ENCODE peak calls at places on chromosomes 6 and 20, in five cellular contexts. One of them, this sample, is unnamed.

GRCh38 chr6:86031713-86032112 is 389.0 kb upstream of the SYNCRIP start:
- DNase-seq in GM12891: no peak
- DNase-seq in GM12892: no peak
- DNase-seq in transverse colon: no peak
- DNase-seq in HepG2: no peak
- DNase-seq in this sample: no peak

GRCh38 chr6:79742030-79742429 is 110.9 kb downstream of the SH3BGRL2 start:
- DNase-seq in transverse colon: no peak
- DNase-seq in HepG2: no peak
- DNase-seq in GM12891: no peak
- DNase-seq in GM12892: no peak
- DNase-seq in this sample: no peak

GRCh38 chr20:41218466-41218865 is 81.1 kb downstream of the PLCG1 start:
- DNase-seq in GM12892: no peak
- DNase-seq in HepG2: no peak
- DNase-seq in transverse colon: no peak
- DNase-seq in GM12891: no peak
- DNase-seq in this sample: no peak

GRCh38 chr6:16623733-16624132 is 137.5 kb downstream of the ATXN1 start:
- DNase-seq in GM12892: no peak
- DNase-seq in GM12891: no peak
- DNase-seq in transverse colon: no peak
- DNase-seq in HepG2: no peak
- DNase-seq in this sample: no peak

GRCh38 chr6:41200296-41200900 is 551 bp downstream of the TREML2 start:
- DNase-seq in GM12891: no peak
- DNase-seq in transverse colon: peak; percentile 29
- DNase-seq in HepG2: no peak
- DNase-seq in GM12892: no peak
- DNase-seq in this sample: peak; percentile 95

GRCh38 chr6:38337819-38338465 is 301.8 kb downstream of the BTBD9 start:
- DNase-seq in transverse colon: no peak
- DNase-seq in HepG2: peak; percentile 33
- DNase-seq in GM12891: no peak
- DNase-seq in GM12892: no peak
- DNase-seq in this sample: no peak

GRCh38 chr6:81766482-81767069 is 14.1 kb upstream of the TENT5A start:
- DNase-seq in transverse colon: no peak
- DNase-seq in HepG2: peak; percentile 78
- DNase-seq in GM12892: no peak
- DNase-seq in GM12891: no peak
- DNase-seq in this sample: no peak

GRCh38 chr20:46111028-46111835 is 6.9 kb upstream of the CD40 start:
- DNase-seq in transverse colon: peak; percentile 36
- DNase-seq in GM12892: no peak
- DNase-seq in HepG2: no peak
- DNase-seq in GM12891: no peak
- DNase-seq in this sample: peak; percentile 46

GRCh38 chr6:4360920-4361319 is 225.5 kb upstream of the ECI2 start:
- DNase-seq in GM12892: no peak
- DNase-seq in HepG2: no peak
- DNase-seq in GM12891: no peak
- DNase-seq in transverse colon: no peak
- DNase-seq in this sample: no peak

GRCh38 chr20:40931348-40932044 is 97.1 kb upstream of the TOP1 start:
- DNase-seq in GM12891: no peak
- DNase-seq in GM12892: no peak
- DNase-seq in transverse colon: no peak
- DNase-seq in HepG2: no peak
- DNase-seq in this sample: no peak

GRCh38 chr20:3543901-3544507 is 73.2 kb downstream of the ATRN start:
- DNase-seq in GM12891: no peak
- DNase-seq in HepG2: peak; percentile 78
- DNase-seq in GM12892: no peak
- DNase-seq in transverse colon: no peak
- DNase-seq in this sample: no peak

GRCh38 chr6:168962886-168963285 is 290.8 kb downstream of the THBS2 start:
- DNase-seq in GM12891: no peak
- DNase-seq in transverse colon: no peak
- DNase-seq in HepG2: no peak
- DNase-seq in GM12892: no peak
- DNase-seq in this sample: no peak

GRCh38 chr6:8499540-8499939 is 64.2 kb upstream of the SLC35B3 start:
- DNase-seq in HepG2: peak; percentile 10
- DNase-seq in transverse colon: no peak
- DNase-seq in GM12892: no peak
- DNase-seq in GM12891: no peak
- DNase-seq in this sample: no peak

GRCh38 chr20:1203630-1204029 is 376 bp downstream of the C20orf202 start:
- DNase-seq in GM12891: no peak
- DNase-seq in transverse colon: peak; percentile 34
- DNase-seq in HepG2: no peak
- DNase-seq in GM12892: no peak
- DNase-seq in this sample: no peak

GRCh38 chr20:46359233-46359751 is 47.1 kb downstream of the ELMO2 start:
- DNase-seq in transverse colon: no peak
- DNase-seq in GM12892: peak; percentile 58
- DNase-seq in GM12891: no peak
- DNase-seq in HepG2: no peak
- DNase-seq in this sample: no peak

GRCh38 chr6:44000164-44000842 is 126.9 kb downstream of the MRPL14 start:
- DNase-seq in transverse colon: peak; percentile 60
- DNase-seq in GM12892: peak; percentile 50
- DNase-seq in GM12891: no peak
- DNase-seq in HepG2: no peak
- DNase-seq in this sample: peak; percentile 54

GRCh38 chr6:139981810-139982550 is 607.5 kb upstream of the CITED2 start:
- DNase-seq in transverse colon: peak; percentile 20
- DNase-seq in GM12892: no peak
- DNase-seq in GM12891: no peak
- DNase-seq in HepG2: no peak
- DNase-seq in this sample: no peak

GRCh38 chr20:48891235-48892048 is 30.1 kb upstream of the ARFGEF2 start:
- DNase-seq in GM12891: no peak
- DNase-seq in GM12892: no peak
- DNase-seq in transverse colon: no peak
- DNase-seq in HepG2: no peak
- DNase-seq in this sample: no peak

GRCh38 chr6:53557005-53557715 is 12.3 kb upstream of the GCLC start:
- DNase-seq in GM12891: no peak
- DNase-seq in transverse colon: no peak
- DNase-seq in HepG2: no peak
- DNase-seq in GM12892: no peak
- DNase-seq in this sample: no peak

GRCh38 chr20:32763202-32763999 is 1.2 kb downstream of the DNMT3B start:
- DNase-seq in transverse colon: no peak
- DNase-seq in GM12891: peak; percentile 48
- DNase-seq in GM12892: peak; percentile 48
- DNase-seq in HepG2: no peak
- DNase-seq in this sample: peak; percentile 23

DNA sequence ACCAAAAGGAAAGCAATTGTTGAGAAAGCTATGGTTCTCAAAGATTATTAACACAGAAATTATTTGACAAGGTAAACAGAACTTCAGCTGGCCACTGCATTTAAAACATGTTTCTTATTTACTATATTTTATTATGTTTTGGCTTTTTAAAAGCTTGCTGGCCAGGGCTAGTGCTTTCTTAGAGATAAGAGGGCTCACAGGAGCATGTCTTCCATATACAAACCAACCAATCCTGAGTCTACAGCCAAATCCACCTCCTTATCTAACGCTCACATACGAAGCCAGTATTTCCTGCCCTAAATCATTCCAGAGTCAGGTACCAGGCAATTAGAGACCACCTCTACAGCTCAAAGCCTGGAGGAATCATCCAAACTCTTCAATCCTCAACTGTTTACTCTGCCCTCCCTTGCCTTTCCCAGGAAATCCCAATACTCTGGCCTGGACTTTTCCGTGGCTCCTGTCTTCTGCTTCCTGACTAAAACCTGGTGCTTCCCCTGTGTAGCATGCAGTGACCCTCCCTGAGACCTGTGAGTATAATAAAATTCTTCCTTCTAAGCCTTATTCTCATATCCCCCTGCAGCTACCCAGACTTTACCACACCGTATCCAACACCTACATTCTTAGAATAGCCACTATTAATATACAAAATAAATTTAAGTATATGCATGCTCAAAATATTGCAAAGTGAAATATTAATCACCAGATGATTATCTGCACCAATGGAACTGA is 33.2 kb downstream of the RANBP9 start:
- DNase-seq in HepG2: peak; percentile 30
- DNase-seq in transverse colon: no peak
- DNase-seq in GM12892: no peak
- DNase-seq in GM12891: no peak
- DNase-seq in this sample: peak; percentile 62
- TF ChIP-seq POLR2A in HepG2: no peak
- TF ChIP-seq POLR2A in transverse colon: no peak
- TF ChIP-seq POLR2A in GM12892: no peak
- TF ChIP-seq POLR2A in GM12891: no peak
- TF ChIP-seq POLR2A in this sample: peak; percentile 59

GRCh38 chr20:44762466-44763140 is 16.9 kb downstream of the KCNK15 start:
- DNase-seq in transverse colon: no peak
- DNase-seq in GM12892: no peak
- DNase-seq in GM12891: no peak
- DNase-seq in HepG2: no peak
- DNase-seq in this sample: no peak

GRCh38 chr20:44758247-44759101 is 12.8 kb downstream of the KCNK15 start:
- DNase-seq in GM12891: no peak
- DNase-seq in GM12892: no peak
- DNase-seq in transverse colon: no peak
- DNase-seq in HepG2: no peak
- DNase-seq in this sample: no peak

GRCh38 chr20:44759595-44759994 is 13.9 kb downstream of the KCNK15 start:
- DNase-seq in transverse colon: no peak
- DNase-seq in HepG2: no peak
- DNase-seq in GM12891: no peak
- DNase-seq in GM12892: no peak
- DNase-seq in this sample: no peak

GRCh38 chr20:44765091-44765490 is 19.4 kb downstream of the KCNK15 start:
- DNase-seq in transverse colon: no peak
- DNase-seq in HepG2: no peak
- DNase-seq in GM12892: no peak
- DNase-seq in GM12891: no peak
- DNase-seq in this sample: no peak

GRCh38 chr20:44761423-44761822 is 15.8 kb downstream of the KCNK15 start:
- DNase-seq in GM12892: no peak
- DNase-seq in transverse colon: no peak
- DNase-seq in HepG2: no peak
- DNase-seq in GM12891: no peak
- DNase-seq in this sample: no peak
- TF ChIP-seq POLR2A in GM12892: no peak
- TF ChIP-seq POLR2A in transverse colon: no peak
- TF ChIP-seq POLR2A in HepG2: no peak
- TF ChIP-seq POLR2A in GM12891: no peak
- TF ChIP-seq POLR2A in this sample: no peak

DNA sequence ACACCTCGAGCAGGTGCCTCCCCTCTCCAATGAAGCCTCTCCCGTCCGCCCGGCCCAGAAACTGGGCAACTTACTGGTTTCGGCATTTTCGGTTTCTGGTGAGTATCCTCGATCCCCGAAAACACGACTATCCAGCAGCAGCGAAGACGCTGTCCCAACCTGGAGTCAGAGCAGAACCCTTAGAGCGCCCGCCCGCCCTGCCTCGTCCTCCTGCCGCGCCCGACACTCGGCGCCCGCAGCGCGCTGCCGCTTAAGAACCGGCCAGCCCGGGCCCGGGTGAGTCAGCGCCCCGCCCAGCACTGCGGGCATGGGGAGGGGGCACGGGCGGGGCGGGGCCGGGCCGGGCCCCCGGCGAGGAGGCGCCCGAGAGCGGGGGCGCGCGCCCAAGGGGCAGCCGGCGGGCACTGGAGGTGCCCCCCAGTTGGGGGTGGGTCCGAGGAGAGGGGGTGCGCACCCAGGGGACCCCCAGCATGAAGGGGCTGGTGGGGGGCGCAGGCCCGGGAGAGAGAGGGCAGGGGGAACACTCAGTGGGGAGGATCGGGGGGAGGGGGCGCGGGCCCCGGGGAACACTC is 1.1 kb downstream of the EZR start:
- DNase-seq in HepG2: peak; percentile 55
- DNase-seq in GM12892: peak; percentile 58
- DNase-seq in transverse colon: peak; percentile 89
- DNase-seq in GM12891: peak; percentile 53
- DNase-seq in this sample: peak; percentile 84
- TF ChIP-seq POLR2A in HepG2: peak; percentile 85
- TF ChIP-seq POLR2A in GM12892: peak; percentile 92
- TF ChIP-seq POLR2A in transverse colon: peak; percentile 98
- TF ChIP-seq POLR2A in GM12891: peak; percentile 85
- TF ChIP-seq POLR2A in this sample: peak; percentile 83

GRCh38 chr20:62668441-62669027 is 26.2 kb downstream of the SLCO4A1 start:
- DNase-seq in transverse colon: peak; percentile 81
- DNase-seq in HepG2: peak; percentile 82
- DNase-seq in GM12891: peak; percentile 56
- DNase-seq in GM12892: peak; percentile 58
- DNase-seq in this sample: peak; percentile 58
- TF ChIP-seq POLR2A in transverse colon: no peak
- TF ChIP-seq POLR2A in HepG2: no peak
- TF ChIP-seq POLR2A in GM12891: no peak
- TF ChIP-seq POLR2A in GM12892: no peak
- TF ChIP-seq POLR2A in this sample: no peak

DNA sequence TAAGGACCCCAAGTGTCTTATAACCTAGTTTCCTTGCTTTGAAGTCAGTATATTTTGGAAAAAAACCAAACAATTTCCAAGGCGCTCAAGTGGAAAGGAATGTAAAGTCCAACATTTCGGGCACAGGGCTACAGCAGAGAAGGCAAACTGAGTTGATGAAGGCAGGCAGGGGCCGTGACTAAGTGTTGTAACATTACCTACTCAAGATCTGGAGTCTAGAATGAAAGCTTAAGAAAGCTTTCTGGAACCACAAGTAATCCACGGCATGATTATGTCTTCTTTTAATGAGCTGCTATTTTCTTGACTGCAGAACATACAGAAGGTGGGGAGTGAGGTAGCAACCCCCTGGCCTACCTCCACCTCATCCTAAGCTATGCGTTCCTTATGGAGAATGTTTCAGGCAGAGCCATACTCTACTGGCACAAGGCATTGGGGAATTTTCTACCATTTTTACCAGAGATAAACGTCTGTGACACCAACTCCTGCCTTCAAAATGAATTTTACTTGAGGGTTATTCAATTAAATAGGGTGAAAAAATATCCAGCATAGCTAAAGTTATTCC is 4.3 kb downstream of the PPP1R10 start:
- DNase-seq in GM12892: no peak
- DNase-seq in transverse colon: no peak
- DNase-seq in GM12891: no peak
- DNase-seq in HepG2: no peak
- DNase-seq in this sample: no peak
- TF ChIP-seq POLR2A in GM12892: no peak
- TF ChIP-seq POLR2A in transverse colon: no peak
- TF ChIP-seq POLR2A in GM12891: no peak
- TF ChIP-seq POLR2A in HepG2: peak; percentile 69
- TF ChIP-seq POLR2A in this sample: peak; percentile 64